ENCODE peak calls at places on chromosomes 1 and 21, in seven cellular contexts. One of them, this sample, is unnamed. For H3K4me1, the result is how much of the 10 kb centered on the place peaks cover.

GRCh38 chr1:99481391-99481996 is 164.4 kb upstream of the PALMD start:
- DNase-seq in A549: peak
- DNase-seq in upper lobe of right lung: no peak
- DNase-seq in cardiac muscle cell: peak
- DNase-seq in tibial nerve: no peak
- DNase-seq in uterus: no peak
- DNase-seq in endodermal cell: peak
- DNase-seq in this sample: peak

GRCh38 chr1:168628807-168629206 is 52.4 kb downstream of the XCL1 start:
- DNase-seq in A549: peak
- DNase-seq in upper lobe of right lung: no peak
- DNase-seq in cardiac muscle cell: no peak
- DNase-seq in tibial nerve: no peak
- DNase-seq in uterus: no peak
- DNase-seq in endodermal cell: no peak
- DNase-seq in this sample: no peak

GRCh38 chr1:177209357-177209756 is 38.6 kb downstream of the BRINP2 start:
- DNase-seq in A549: peak
- DNase-seq in upper lobe of right lung: peak
- DNase-seq in cardiac muscle cell: peak
- DNase-seq in tibial nerve: peak
- DNase-seq in uterus: peak
- DNase-seq in endodermal cell: no peak
- DNase-seq in this sample: no peak

GRCh38 chr1:10721381-10722321 is 74.8 kb downstream of the CASZ1 start:
- DNase-seq in A549: no peak
- DNase-seq in upper lobe of right lung: no peak
- DNase-seq in cardiac muscle cell: no peak
- DNase-seq in tibial nerve: no peak
- DNase-seq in uterus: no peak
- DNase-seq in endodermal cell: peak
- DNase-seq in this sample: no peak

GRCh38 chr1:5891736-5892135 is 100.5 kb downstream of the NPHP4 start:
- DNase-seq in A549: no peak
- DNase-seq in upper lobe of right lung: no peak
- DNase-seq in cardiac muscle cell: no peak
- DNase-seq in tibial nerve: no peak
- DNase-seq in uterus: no peak
- DNase-seq in endodermal cell: no peak
- DNase-seq in this sample: no peak

GRCh38 chr1:112735752-112736151 is 20.6 kb upstream of the PPM1J start:
- DNase-seq in A549: peak
- DNase-seq in upper lobe of right lung: no peak
- DNase-seq in cardiac muscle cell: no peak
- DNase-seq in tibial nerve: no peak
- DNase-seq in uterus: no peak
- DNase-seq in endodermal cell: no peak
- DNase-seq in this sample: no peak

GRCh38 chr1:197486948-197487347 is 218.9 kb downstream of the CRB1 start:
- DNase-seq in A549: no peak
- DNase-seq in upper lobe of right lung: no peak
- DNase-seq in cardiac muscle cell: peak
- DNase-seq in tibial nerve: no peak
- DNase-seq in uterus: no peak
- DNase-seq in endodermal cell: no peak
- DNase-seq in this sample: no peak

GRCh38 chr1:7298749-7299151 is 472.3 kb upstream of the VAMP3 start:
- DNase-seq in A549: peak
- DNase-seq in upper lobe of right lung: no peak
- DNase-seq in cardiac muscle cell: no peak
- DNase-seq in tibial nerve: no peak
- DNase-seq in uterus: no peak
- DNase-seq in endodermal cell: peak
- DNase-seq in this sample: no peak

GRCh38 chr1:200905411-200906052 is 10.8 kb downstream of the INAVA start:
- DNase-seq in A549: peak
- DNase-seq in upper lobe of right lung: no peak
- DNase-seq in cardiac muscle cell: no peak
- DNase-seq in tibial nerve: no peak
- DNase-seq in uterus: no peak
- DNase-seq in endodermal cell: no peak
- DNase-seq in this sample: no peak

GRCh38 chr1:3217887-3218679 is 149.1 kb downstream of the PRDM16 start:
- DNase-seq in A549: no peak
- DNase-seq in upper lobe of right lung: no peak
- DNase-seq in cardiac muscle cell: no peak
- DNase-seq in tibial nerve: no peak
- DNase-seq in uterus: no peak
- DNase-seq in endodermal cell: no peak
- DNase-seq in this sample: no peak

GRCh38 chr1:182615468-182616129 is 11.4 kb upstream of the RGS16 start:
- DNase-seq in A549: no peak
- DNase-seq in upper lobe of right lung: peak
- DNase-seq in cardiac muscle cell: peak
- DNase-seq in tibial nerve: no peak
- DNase-seq in uterus: peak
- DNase-seq in endodermal cell: peak
- DNase-seq in this sample: no peak

DNA sequence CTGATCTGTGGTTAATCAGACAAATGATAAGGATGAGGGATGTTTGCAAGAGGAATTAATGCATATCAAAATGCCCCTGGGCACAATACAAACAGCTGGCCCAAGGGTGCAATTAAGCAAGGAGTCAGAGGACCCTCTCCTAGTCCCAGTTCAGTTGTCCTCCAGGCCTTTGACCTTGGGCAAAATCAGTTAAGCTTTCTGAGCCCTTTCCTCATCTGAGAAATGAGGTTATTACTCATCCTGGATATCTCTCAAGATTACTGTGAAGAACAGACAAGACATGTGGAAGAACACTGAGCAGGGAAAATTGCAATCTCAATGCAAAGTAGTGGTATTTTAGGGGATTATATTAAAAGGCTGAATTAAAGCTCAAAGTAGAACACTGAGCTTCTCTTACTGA is 18.3 kb downstream of the KIAA0040 start:
- DNase-seq in A549: no peak
- DNase-seq in upper lobe of right lung: no peak
- DNase-seq in cardiac muscle cell: no peak
- DNase-seq in tibial nerve: no peak
- DNase-seq in uterus: no peak
- DNase-seq in endodermal cell: no peak
- DNase-seq in this sample: no peak
- H3K4me1 ChIP-seq in A549: under half
- H3K4me1 ChIP-seq in upper lobe of right lung: under half
- H3K4me1 ChIP-seq in cardiac muscle cell: under half
- H3K4me1 ChIP-seq in tibial nerve: under half
- H3K4me1 ChIP-seq in uterus: under half
- H3K4me1 ChIP-seq in endodermal cell: under half
- H3K4me1 ChIP-seq in this sample: under half

GRCh38 chr1:245512181-245512888 is 357.6 kb downstream of the KIF26B start:
- DNase-seq in A549: no peak
- DNase-seq in upper lobe of right lung: no peak
- DNase-seq in cardiac muscle cell: no peak
- DNase-seq in tibial nerve: no peak
- DNase-seq in uterus: no peak
- DNase-seq in endodermal cell: no peak
- DNase-seq in this sample: no peak

GRCh38 chr1:245512980-245513578 is 358.3 kb downstream of the KIF26B start:
- DNase-seq in A549: no peak
- DNase-seq in upper lobe of right lung: no peak
- DNase-seq in cardiac muscle cell: peak
- DNase-seq in tibial nerve: no peak
- DNase-seq in uterus: no peak
- DNase-seq in endodermal cell: peak
- DNase-seq in this sample: peak

GRCh38 chr1:245520611-245521010 is 365.8 kb downstream of the KIF26B start:
- DNase-seq in A549: no peak
- DNase-seq in upper lobe of right lung: no peak
- DNase-seq in cardiac muscle cell: no peak
- DNase-seq in tibial nerve: no peak
- DNase-seq in uterus: no peak
- DNase-seq in endodermal cell: no peak
- DNase-seq in this sample: no peak

DNA sequence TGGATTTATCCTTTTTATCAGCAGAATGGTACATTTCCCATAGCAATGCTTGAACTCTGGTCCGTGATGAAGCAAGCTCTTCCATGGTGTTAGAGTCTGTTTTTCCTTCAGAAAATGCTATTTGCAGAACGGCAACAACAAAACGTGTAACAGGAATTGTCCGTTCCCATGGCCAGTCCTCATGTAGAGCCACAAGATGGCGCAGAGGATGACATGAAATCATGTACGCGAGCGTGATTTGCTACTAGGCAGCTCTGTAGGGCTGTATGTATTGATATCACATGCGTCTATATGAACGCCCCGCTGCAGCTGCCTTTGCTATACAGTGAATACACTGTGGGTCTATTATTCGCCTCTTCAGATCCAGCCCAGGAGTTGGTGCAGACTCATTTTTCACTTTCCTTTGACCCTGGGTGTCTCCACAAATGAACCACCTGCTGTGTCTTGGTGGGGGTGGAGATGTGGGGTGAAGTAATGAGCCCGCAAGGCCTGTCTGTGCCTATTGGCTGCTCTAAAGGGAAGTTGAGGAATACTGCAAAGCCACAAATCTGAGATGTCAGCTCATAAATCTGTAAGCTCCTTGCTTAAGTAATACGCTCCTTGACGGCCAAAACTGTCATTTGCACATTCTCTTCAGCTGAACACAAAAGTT is 361.5 kb downstream of the KIF26B start:
- DNase-seq in A549: peak
- DNase-seq in upper lobe of right lung: no peak
- DNase-seq in cardiac muscle cell: no peak
- DNase-seq in tibial nerve: no peak
- DNase-seq in uterus: no peak
- DNase-seq in endodermal cell: no peak
- DNase-seq in this sample: no peak
- TF ChIP-seq CTCF in A549: peak
- TF ChIP-seq CTCF in upper lobe of right lung: no peak
- TF ChIP-seq CTCF in cardiac muscle cell: peak
- TF ChIP-seq CTCF in tibial nerve: no peak
- TF ChIP-seq CTCF in uterus: no peak
- TF ChIP-seq CTCF in endodermal cell: peak
- TF ChIP-seq CTCF in this sample: no peak

DNA sequence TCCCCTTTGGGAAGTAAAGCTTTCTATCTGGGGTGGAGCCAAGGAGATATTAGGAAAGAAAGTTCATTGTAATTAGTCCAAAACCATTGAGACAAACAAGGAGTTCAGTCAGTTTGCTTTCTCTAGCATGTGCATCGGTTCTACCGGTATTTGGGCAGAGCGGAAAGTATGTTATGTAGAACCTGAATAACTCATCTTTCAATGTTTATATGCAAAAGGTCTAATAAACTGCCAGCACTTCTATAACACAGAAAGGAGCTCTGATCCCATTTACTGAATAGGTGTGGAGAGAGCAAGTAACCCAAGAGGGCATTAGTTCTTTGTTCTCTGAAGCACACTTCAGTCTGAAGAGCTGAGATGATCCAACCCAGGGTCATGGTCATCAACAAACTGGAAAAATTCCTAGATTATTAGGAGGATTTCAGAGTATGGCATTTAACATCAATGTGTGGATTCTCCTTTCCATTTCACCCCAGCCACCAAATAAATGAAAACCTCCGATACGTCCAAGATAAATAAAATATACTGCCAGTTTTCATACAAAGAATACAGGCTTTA is 3.6 kb downstream of the TGFB2 start:
- DNase-seq in A549: no peak
- DNase-seq in upper lobe of right lung: no peak
- DNase-seq in cardiac muscle cell: no peak
- DNase-seq in tibial nerve: no peak
- DNase-seq in uterus: no peak
- DNase-seq in endodermal cell: no peak
- DNase-seq in this sample: no peak
- H3K4me3 ChIP-seq in A549: peak
- H3K4me3 ChIP-seq in upper lobe of right lung: peak
- H3K4me3 ChIP-seq in cardiac muscle cell: peak
- H3K4me3 ChIP-seq in tibial nerve: no peak
- H3K4me3 ChIP-seq in uterus: peak
- H3K4me3 ChIP-seq in endodermal cell: peak
- H3K4me3 ChIP-seq in this sample: no peak

GRCh38 chr21:39134288-39134810 is 48.9 kb downstream of the PSMG1 start:
- DNase-seq in A549: no peak
- DNase-seq in upper lobe of right lung: no peak
- DNase-seq in cardiac muscle cell: no peak
- DNase-seq in tibial nerve: no peak
- DNase-seq in uterus: no peak
- DNase-seq in endodermal cell: no peak
- DNase-seq in this sample: no peak
- H3K4me1 ChIP-seq in A549: under half
- H3K4me1 ChIP-seq in upper lobe of right lung: under half
- H3K4me1 ChIP-seq in cardiac muscle cell: under half
- H3K4me1 ChIP-seq in tibial nerve: under half
- H3K4me1 ChIP-seq in uterus: under half
- H3K4me1 ChIP-seq in endodermal cell: under half
- H3K4me1 ChIP-seq in this sample: under half

DNA sequence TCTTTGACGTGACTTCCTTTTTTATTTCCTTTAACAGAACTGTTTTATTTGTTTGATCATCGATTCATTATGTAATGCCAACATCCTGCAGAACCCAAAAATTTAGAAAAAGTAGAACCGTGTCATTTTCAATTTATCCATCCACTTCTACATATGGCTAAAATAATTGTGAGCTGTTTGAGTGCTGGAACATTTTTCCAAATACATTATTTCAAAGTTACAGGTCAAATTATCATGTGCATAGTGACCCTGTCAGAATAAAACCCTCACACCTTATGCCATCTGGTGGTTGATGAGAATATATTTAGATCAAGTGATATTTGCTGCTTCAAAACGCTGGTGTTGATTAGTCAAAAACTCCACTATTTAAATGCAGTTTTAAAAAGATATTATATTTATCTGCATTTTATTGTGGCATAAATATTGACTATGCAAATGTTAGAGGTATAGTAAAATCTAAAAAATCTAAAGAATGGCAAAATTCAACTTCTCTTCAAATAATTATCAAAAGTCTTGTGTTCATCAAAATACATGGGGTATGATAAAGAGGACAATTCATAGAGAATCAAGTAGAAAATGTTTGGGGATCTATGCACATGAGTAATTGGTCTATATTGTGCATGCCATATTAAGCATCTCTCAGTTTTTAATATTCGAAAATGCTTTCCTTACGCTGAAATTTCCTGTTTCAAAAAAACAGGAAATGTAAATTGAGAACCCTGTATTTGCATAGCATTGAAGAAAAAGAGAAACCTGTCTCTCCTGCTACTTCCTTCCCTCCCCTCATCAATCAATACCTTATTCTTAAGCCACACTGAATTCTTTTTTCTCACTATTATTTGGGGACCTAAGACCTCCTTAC is 39.7 kb downstream of the UBE2U start:
- DNase-seq in A549: peak
- DNase-seq in upper lobe of right lung: no peak
- DNase-seq in cardiac muscle cell: peak
- DNase-seq in tibial nerve: no peak
- DNase-seq in uterus: no peak
- DNase-seq in endodermal cell: no peak
- DNase-seq in this sample: no peak
- TF ChIP-seq CTCF in A549: peak
- TF ChIP-seq CTCF in upper lobe of right lung: peak
- TF ChIP-seq CTCF in cardiac muscle cell: peak
- TF ChIP-seq CTCF in tibial nerve: peak
- TF ChIP-seq CTCF in uterus: peak
- TF ChIP-seq CTCF in endodermal cell: peak
- TF ChIP-seq CTCF in this sample: no peak

GRCh38 chr21:46100426-46100825 is 2.5 kb downstream of the COL6A2 start:
- DNase-seq in A549: no peak
- DNase-seq in upper lobe of right lung: no peak
- DNase-seq in cardiac muscle cell: no peak
- DNase-seq in tibial nerve: no peak
- DNase-seq in uterus: no peak
- DNase-seq in endodermal cell: no peak
- DNase-seq in this sample: no peak
- H3K4me3 ChIP-seq in A549: no peak
- H3K4me3 ChIP-seq in upper lobe of right lung: no peak
- H3K4me3 ChIP-seq in cardiac muscle cell: no peak
- H3K4me3 ChIP-seq in tibial nerve: no peak
- H3K4me3 ChIP-seq in uterus: peak
- H3K4me3 ChIP-seq in endodermal cell: peak
- H3K4me3 ChIP-seq in this sample: no peak